ENCODE peak calls at places on chromosomes 4 and X, in six cellular contexts. I, U, W, C, X and D are unnamed samples.

GRCh38 chr4:109313168-109314133 is 11.0 kb upstream of the COL25A1 start:
- DNase-seq in I (no peak), U (no peak), W (no peak), C (no peak), X (no peak), D (no peak)

GRCh38 chrX:47862680-47863079 is 26.0 kb downstream of the ZNF81 start:
- DNase-seq in I (no peak), U (no peak), W (no peak), C (no peak), X (no peak), D (no peak)

GRCh38 chrX:47748576-47748975 is 88.1 kb upstream of the ZNF81 start:
- DNase-seq in I (no peak), U (no peak), W (no peak), C (no peak), X (no peak), D (no peak)

GRCh38 chrX:37883196-37883595 is 35.8 kb upstream of the DYNLT3 start:
- DNase-seq in I (no peak), U (no peak), W (no peak), C (no peak), X (no peak), D (no peak)

GRCh38 chrX:104281564-104281963 is 26.8 kb upstream of the ESX1 start:
- DNase-seq in I (no peak), U (no peak), W (no peak), C (no peak), X (no peak), D (no peak)

GRCh38 chr4:141636771-141637460 is 533 bp downstream of the IL15 start:
- DNase-seq in I (peak; percentile 67), U (peak; percentile 20), W (no peak), C (no peak), X (peak; percentile 51), D (peak; percentile 38)

GRCh38 chr4:3707423-3708102 is 58.6 kb upstream of the ADRA2C start:
- DNase-seq in I (peak; percentile 34), U (no peak), W (peak; percentile 38), C (no peak), X (no peak), D (no peak)

GRCh38 chr4:174241162-174241561 is 42.3 kb downstream of the FBXO8 start:
- DNase-seq in I (no peak), U (no peak), W (no peak), C (no peak), X (no peak), D (no peak)

GRCh38 chrX:40154853-40155616 is 57.3 kb upstream of the BCOR start:
- DNase-seq in I (peak; percentile 90), U (no peak), W (no peak), C (no peak), X (no peak), D (no peak)

GRCh38 chr4:9762823-9763475 is 18.5 kb upstream of the DRD5 start:
- DNase-seq in I (no peak), U (no peak), W (no peak), C (peak; percentile 69), X (no peak), D (peak; percentile 61)

GRCh38 chrX:80138938-80139337 is 124.4 kb downstream of the TBX22 start:
- DNase-seq in I (no peak), U (no peak), W (no peak), C (no peak), X (no peak), D (no peak)

GRCh38 chr4:48958582-48958981 is 27.5 kb upstream of the CWH43 start:
- DNase-seq in I (no peak), U (no peak), W (no peak), C (no peak), X (no peak), D (no peak)

GRCh38 chrX:131394384-131394783 is 105.3 kb upstream of the IGSF1 start:
- DNase-seq in I (no peak), U (no peak), W (no peak), C (no peak), X (no peak), D (no peak)

GRCh38 chrX:57674861-57675260 is 5.2 kb downstream of the NLRP2B start:
- DNase-seq in I (no peak), U (no peak), W (no peak), C (no peak), X (no peak), D (no peak)

GRCh38 chr4:150155391-150155790 is 77.1 kb downstream of the DCLK2 start:
- DNase-seq in I (no peak), U (no peak), W (no peak), C (no peak), X (no peak), D (no peak)

GRCh38 chrX:73851014-73852009 is 288.3 kb downstream of the CHIC1 start:
- DNase-seq in I (peak; percentile 89), U (no peak), W (no peak), C (no peak), X (no peak), D (no peak)

GRCh38 chrX:118181030-118181429 is 64.4 kb upstream of the KLHL13 start:
- DNase-seq in I (no peak), U (no peak), W (no peak), C (no peak), X (no peak), D (no peak)

GRCh38 chr4:138158746-138159297 is 83.3 kb downstream of the SLC7A11 start:
- DNase-seq in I (no peak), U (no peak), W (no peak), C (no peak), X (no peak), D (no peak)

GRCh38 chr4:102594000-102594399 is 92.8 kb downstream of the NFKB1 start:
- DNase-seq in I (no peak), U (no peak), W (no peak), C (no peak), X (no peak), D (no peak)

GRCh38 chrX:107445636-107446035 is 3.8 kb upstream of the FRMPD3 start:
- DNase-seq in I (no peak), U (no peak), W (no peak), C (no peak), X (no peak), D (no peak)

GRCh38 chr4:6730603-6731300 is 14.8 kb downstream of the BLOC1S4 start:
- DNase-seq in I (no peak), U (no peak), W (no peak), C (no peak), X (no peak), D (no peak)

GRCh38 chr4:185183622-185184281 is 20.0 kb downstream of the CFAP97 start:
- DNase-seq in I (no peak), U (peak; percentile 65), W (peak; percentile 63), C (peak; percentile 86), X (peak; percentile 58), D (peak; percentile 75)

GRCh38 chr4:48554606-48555005 is 64.6 kb downstream of the ZAR1 start:
- DNase-seq in I (no peak), U (no peak), W (no peak), C (no peak), X (no peak), D (no peak)